ENCODE peak calls at places on chromosomes 6 and 20, in four cellular contexts. One of them, this sample, is unnamed.

GRCh38 chr6:96907498-96907897 is 9.8 kb upstream of the NDUFAF4 start:
- DNase-seq in upper lobe of left lung: no peak
- DNase-seq in GM12878: peak; percentile 44
- DNase-seq in sigmoid colon: no peak
- DNase-seq in this sample: no peak

GRCh38 chr20:37511605-37512275 is 9.3 kb upstream of the NNAT start:
- DNase-seq in upper lobe of left lung: no peak
- DNase-seq in GM12878: no peak
- DNase-seq in sigmoid colon: peak; percentile 36
- DNase-seq in this sample: no peak

GRCh38 chr6:152226119-152226518 is 411.0 kb downstream of the SYNE1 start:
- DNase-seq in upper lobe of left lung: no peak
- DNase-seq in GM12878: no peak
- DNase-seq in sigmoid colon: no peak
- DNase-seq in this sample: no peak

GRCh38 chr20:50387996-50388332 is 122.2 kb upstream of the PTPN1 start:
- DNase-seq in upper lobe of left lung: no peak
- DNase-seq in GM12878: no peak
- DNase-seq in sigmoid colon: no peak
- DNase-seq in this sample: no peak

GRCh38 chr6:38095054-38095453 is 275.5 kb downstream of the ZFAND3 start:
- DNase-seq in upper lobe of left lung: no peak
- DNase-seq in GM12878: no peak
- DNase-seq in sigmoid colon: no peak
- DNase-seq in this sample: no peak

GRCh38 chr6:37622639-37623038 is 75.0 kb downstream of the MDGA1 start:
- DNase-seq in upper lobe of left lung: no peak
- DNase-seq in GM12878: no peak
- DNase-seq in sigmoid colon: peak; percentile 17
- DNase-seq in this sample: no peak

GRCh38 chr6:3987576-3987975 is 91.4 kb downstream of the FAM217A start:
- DNase-seq in upper lobe of left lung: no peak
- DNase-seq in GM12878: no peak
- DNase-seq in sigmoid colon: no peak
- DNase-seq in this sample: no peak

GRCh38 chr6:36682328-36683144 is 4.0 kb downstream of the CDKN1A start:
- DNase-seq in upper lobe of left lung: peak; percentile 81
- DNase-seq in GM12878: no peak
- DNase-seq in sigmoid colon: peak; percentile 72
- DNase-seq in this sample: peak; percentile 89

GRCh38 chr6:168662301-168662936 is 221.4 kb downstream of the SMOC2 start:
- DNase-seq in upper lobe of left lung: peak; percentile 10
- DNase-seq in GM12878: no peak
- DNase-seq in sigmoid colon: peak; percentile 34
- DNase-seq in this sample: peak; percentile 9

GRCh38 chr6:162450358-162450757 is 277.2 kb downstream of the PRKN start:
- DNase-seq in upper lobe of left lung: no peak
- DNase-seq in GM12878: no peak
- DNase-seq in sigmoid colon: no peak
- DNase-seq in this sample: no peak

GRCh38 chr6:137813308-137813707 is 53.8 kb upstream of the TNFAIP3 start:
- DNase-seq in upper lobe of left lung: no peak
- DNase-seq in GM12878: no peak
- DNase-seq in sigmoid colon: no peak
- DNase-seq in this sample: no peak

GRCh38 chr20:35854697-35855434 is 83.1 kb downstream of the PHF20 start:
- DNase-seq in upper lobe of left lung: no peak
- DNase-seq in GM12878: no peak
- DNase-seq in sigmoid colon: no peak
- DNase-seq in this sample: no peak

GRCh38 chr20:57004416-57004815 is 262.0 kb downstream of the BMP7 start:
- DNase-seq in upper lobe of left lung: no peak
- DNase-seq in GM12878: no peak
- DNase-seq in sigmoid colon: no peak
- DNase-seq in this sample: no peak

GRCh38 chr6:43723737-43724295 is 36.2 kb upstream of the MRPS18A start:
- DNase-seq in upper lobe of left lung: peak; percentile 91
- DNase-seq in GM12878: no peak
- DNase-seq in sigmoid colon: peak; percentile 75
- DNase-seq in this sample: peak; percentile 89

GRCh38 chr20:23770384-23770783 is 19.6 kb upstream of the CST1 start:
- DNase-seq in upper lobe of left lung: no peak
- DNase-seq in GM12878: no peak
- DNase-seq in sigmoid colon: no peak
- DNase-seq in this sample: no peak

GRCh38 chr6:90434096-90434495 is 137.5 kb upstream of the BACH2 start:
- DNase-seq in upper lobe of left lung: no peak
- DNase-seq in GM12878: no peak
- DNase-seq in sigmoid colon: no peak
- DNase-seq in this sample: no peak

GRCh38 chr6:33085627-33086026 is 9.8 kb downstream of the HLA-DPB1 start:
- DNase-seq in upper lobe of left lung: no peak
- DNase-seq in GM12878: no peak
- DNase-seq in sigmoid colon: no peak
- DNase-seq in this sample: no peak

GRCh38 chr20:64051033-64051452 is 1.6 kb upstream of the SOX18 start:
- DNase-seq in upper lobe of left lung: no peak
- DNase-seq in GM12878: no peak
- DNase-seq in sigmoid colon: no peak
- DNase-seq in this sample: no peak

GRCh38 chr6:166029506-166029905 is 138.1 kb downstream of the TBXT start:
- DNase-seq in upper lobe of left lung: no peak
- DNase-seq in GM12878: peak; percentile 8
- DNase-seq in sigmoid colon: no peak
- DNase-seq in this sample: no peak

GRCh38 chr6:105651969-105652368 is 249.1 kb upstream of the PREP start:
- DNase-seq in upper lobe of left lung: no peak
- DNase-seq in GM12878: no peak
- DNase-seq in sigmoid colon: no peak
- DNase-seq in this sample: no peak

GRCh38 chr6:122696853-122697252 is 82.7 kb upstream of the FABP7 start:
- DNase-seq in upper lobe of left lung: no peak
- DNase-seq in GM12878: no peak
- DNase-seq in sigmoid colon: no peak
- DNase-seq in this sample: no peak

GRCh38 chr6:18478610-18479009 is 91.5 kb downstream of the RNF144B start:
- DNase-seq in upper lobe of left lung: no peak
- DNase-seq in GM12878: no peak
- DNase-seq in sigmoid colon: no peak
- DNase-seq in this sample: no peak

GRCh38 chr6:128168244-128168643 is 267.4 kb upstream of the THEMIS start:
- DNase-seq in upper lobe of left lung: no peak
- DNase-seq in GM12878: no peak
- DNase-seq in sigmoid colon: no peak
- DNase-seq in this sample: no peak

GRCh38 chr6:158631678-158632537 is 12.6 kb downstream of the DYNLT1 start:
- DNase-seq in upper lobe of left lung: peak; percentile 79
- DNase-seq in GM12878: no peak
- DNase-seq in sigmoid colon: peak; percentile 85
- DNase-seq in this sample: peak; percentile 74

GRCh38 chr20:22428051-22428450 is 156.3 kb downstream of the FOXA2 start:
- DNase-seq in upper lobe of left lung: no peak
- DNase-seq in GM12878: no peak
- DNase-seq in sigmoid colon: no peak
- DNase-seq in this sample: no peak

GRCh38 chr20:22429175-22430153 is 154.9 kb downstream of the FOXA2 start:
- DNase-seq in upper lobe of left lung: no peak
- DNase-seq in GM12878: no peak
- DNase-seq in sigmoid colon: no peak
- DNase-seq in this sample: no peak

GRCh38 chr20:22430746-22431168 is 153.6 kb downstream of the FOXA2 start:
- DNase-seq in upper lobe of left lung: no peak
- DNase-seq in GM12878: no peak
- DNase-seq in sigmoid colon: no peak
- DNase-seq in this sample: no peak

GRCh38 chr20:22431419-22431818 is 153.0 kb downstream of the FOXA2 start:
- DNase-seq in upper lobe of left lung: no peak
- DNase-seq in GM12878: no peak
- DNase-seq in sigmoid colon: no peak
- DNase-seq in this sample: no peak

DNA sequence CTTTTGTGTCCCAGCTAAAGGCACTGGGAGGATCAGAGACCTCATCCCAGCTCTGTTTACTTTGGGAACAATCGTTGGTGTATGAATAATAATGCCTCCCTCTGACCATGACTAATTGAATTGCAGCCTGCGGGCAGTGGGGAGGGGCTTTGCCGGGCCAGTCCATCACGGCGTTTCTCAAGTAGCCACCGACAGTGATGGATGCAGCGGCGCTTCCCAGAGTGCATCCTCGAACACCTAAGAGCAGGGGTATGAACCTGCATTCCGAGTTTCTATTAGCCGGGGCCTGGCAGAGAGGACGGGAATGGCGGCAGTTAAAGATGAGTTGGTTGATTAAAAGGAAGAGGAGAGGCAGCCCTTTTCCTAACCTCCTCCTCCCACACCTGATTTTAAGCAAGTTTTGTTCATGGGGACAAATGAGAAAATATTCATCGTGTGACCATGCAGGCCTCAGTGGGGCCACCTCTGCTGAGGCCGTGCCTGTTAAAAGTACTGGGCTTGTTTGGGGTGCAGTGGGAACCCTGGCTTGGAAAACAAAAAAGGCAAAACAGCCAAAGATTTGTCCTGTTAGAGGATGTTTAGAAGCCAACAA is 154.1 kb downstream of the FOXA2 start:
- DNase-seq in upper lobe of left lung: no peak
- DNase-seq in GM12878: no peak
- DNase-seq in sigmoid colon: no peak
- DNase-seq in this sample: no peak
- TF ChIP-seq EP300 in upper lobe of left lung: no peak
- TF ChIP-seq EP300 in GM12878: no peak
- TF ChIP-seq EP300 in sigmoid colon: no peak
- TF ChIP-seq EP300 in this sample: no peak

GRCh38 chr6:356828-357251 is 34.7 kb upstream of the IRF4 start:
- DNase-seq in upper lobe of left lung: no peak
- DNase-seq in GM12878: no peak
- DNase-seq in sigmoid colon: peak; percentile 68
- DNase-seq in this sample: no peak

GRCh38 chr6:353642-354614 is 37.6 kb upstream of the IRF4 start:
- DNase-seq in upper lobe of left lung: no peak
- DNase-seq in GM12878: no peak
- DNase-seq in sigmoid colon: peak; percentile 69
- DNase-seq in this sample: peak; percentile 53

GRCh38 chr6:354631-355280 is 36.8 kb upstream of the IRF4 start:
- DNase-seq in upper lobe of left lung: no peak
- DNase-seq in GM12878: no peak
- DNase-seq in sigmoid colon: peak; percentile 63
- DNase-seq in this sample: no peak

GRCh38 chr6:355809-356208 is 35.7 kb upstream of the IRF4 start:
- DNase-seq in upper lobe of left lung: no peak
- DNase-seq in GM12878: no peak
- DNase-seq in sigmoid colon: no peak
- DNase-seq in this sample: no peak

GRCh38 chr6:355373-355772 is 36.2 kb upstream of the IRF4 start:
- DNase-seq in upper lobe of left lung: no peak
- DNase-seq in GM12878: no peak
- DNase-seq in sigmoid colon: no peak
- DNase-seq in this sample: no peak
- H3K9me3 ChIP-seq in upper lobe of left lung: no peaks in the 10 kb centered on the region
- H3K9me3 ChIP-seq in GM12878: no peaks in the 10 kb centered on the region
- H3K9me3 ChIP-seq in sigmoid colon: no peaks in the 10 kb centered on the region
- H3K9me3 ChIP-seq in this sample: no peaks in the 10 kb centered on the region

GRCh38 chr6:133108377-133108776 is 132.8 kb upstream of the EYA4 start:
- DNase-seq in upper lobe of left lung: no peak
- DNase-seq in GM12878: no peak
- DNase-seq in sigmoid colon: no peak
- DNase-seq in this sample: no peak
- TF ChIP-seq POLR2AphosphoS5 in upper lobe of left lung: no peak
- TF ChIP-seq POLR2AphosphoS5 in GM12878: no peak
- TF ChIP-seq POLR2AphosphoS5 in sigmoid colon: no peak
- TF ChIP-seq POLR2AphosphoS5 in this sample: no peak

GRCh38 chr20:32655903-32656500 is 17.7 kb downstream of the C20orf203 start:
- DNase-seq in upper lobe of left lung: no peak
- DNase-seq in GM12878: no peak
- DNase-seq in sigmoid colon: no peak
- DNase-seq in this sample: no peak

GRCh38 chr20:32649697-32650471 is 23.9 kb downstream of the C20orf203 start:
- DNase-seq in upper lobe of left lung: no peak
- DNase-seq in GM12878: no peak
- DNase-seq in sigmoid colon: no peak
- DNase-seq in this sample: no peak

GRCh38 chr20:32650545-32650944 is 23.2 kb downstream of the C20orf203 start:
- DNase-seq in upper lobe of left lung: no peak
- DNase-seq in GM12878: no peak
- DNase-seq in sigmoid colon: no peak
- DNase-seq in this sample: no peak

GRCh38 chr20:32651537-32651936 is 22.2 kb downstream of the C20orf203 start:
- DNase-seq in upper lobe of left lung: no peak
- DNase-seq in GM12878: no peak
- DNase-seq in sigmoid colon: no peak
- DNase-seq in this sample: no peak

DNA sequence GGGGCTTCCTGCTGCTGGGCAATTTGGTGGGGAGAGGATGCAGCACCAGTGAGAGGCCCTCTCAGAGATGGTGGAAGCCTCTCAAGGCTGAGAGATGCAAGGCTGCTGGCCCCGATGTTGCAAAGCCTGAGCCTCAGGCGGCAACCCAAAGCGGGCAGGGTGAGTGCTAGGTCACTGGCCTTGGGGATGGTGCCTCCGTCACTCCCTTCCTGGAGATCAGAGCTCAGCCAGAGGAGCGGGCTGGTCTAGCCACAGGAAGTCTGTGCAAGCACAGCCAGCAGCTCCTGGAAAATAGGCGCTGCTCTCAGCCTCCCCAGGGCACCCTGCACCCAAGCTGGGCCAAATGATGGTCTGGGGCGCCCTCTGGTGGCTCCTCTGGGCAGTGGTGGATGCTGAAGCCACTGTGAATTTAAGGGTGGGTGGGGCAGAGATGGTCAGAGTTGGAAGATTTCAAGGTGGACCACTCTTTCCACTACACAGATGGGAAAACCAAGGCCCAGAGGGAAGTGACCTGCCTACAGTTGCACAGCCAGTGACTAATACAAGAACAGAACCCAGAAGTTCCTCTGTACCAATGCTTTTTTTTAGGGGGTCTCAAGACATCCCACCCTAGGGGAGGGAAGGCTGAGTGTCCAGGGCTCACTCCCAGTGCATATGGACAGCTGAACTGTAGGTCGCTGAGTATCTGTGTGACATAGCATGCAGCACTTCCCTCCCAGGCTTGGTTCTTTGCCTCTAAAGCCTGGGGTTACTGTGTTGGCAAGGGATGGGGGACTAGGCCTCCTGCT is 20.8 kb downstream of the C20orf203 start:
- DNase-seq in upper lobe of left lung: peak; percentile 88
- DNase-seq in GM12878: no peak
- DNase-seq in sigmoid colon: peak; percentile 88
- DNase-seq in this sample: peak; percentile 88
- TF ChIP-seq EP300 in upper lobe of left lung: no peak
- TF ChIP-seq EP300 in GM12878: no peak
- TF ChIP-seq EP300 in sigmoid colon: no peak
- TF ChIP-seq EP300 in this sample: no peak

GRCh38 chr6:31304683-31305082 is 32.8 kb upstream of the HLA-C start:
- DNase-seq in upper lobe of left lung: no peak
- DNase-seq in GM12878: no peak
- DNase-seq in sigmoid colon: no peak
- DNase-seq in this sample: no peak
- H3K9me3 ChIP-seq in upper lobe of left lung: no peaks in the 10 kb centered on the region
- H3K9me3 ChIP-seq in GM12878: no peaks in the 10 kb centered on the region
- H3K9me3 ChIP-seq in sigmoid colon: no peaks in the 10 kb centered on the region
- H3K9me3 ChIP-seq in this sample: no peaks in the 10 kb centered on the region